ENCODE peak calls at places on chromosomes 4 and X, in six cellular contexts. H is GM12878, G is K562, U is NT2/D1, T is HepG2, Q is H1. A is an unnamed sample.

GRCh38 chr4:8771258-8771590 is 100.4 kb downstream of the HMX1 start:
- DNase-seq in T (no peak), Q (no peak), G (no peak), H (no peak), U (no peak), A (no peak)

GRCh38 chr4:26050671-26051070 is 136.7 kb downstream of the SMIM20 start:
- DNase-seq in G (no peak), H (no peak), U (no peak), T (no peak), Q (no peak), A (no peak)

GRCh38 chr4:78618426-78618825 is 66.9 kb downstream of the ANXA3 start:
- DNase-seq in U (no peak), T (no peak), H (no peak), Q (no peak), G (no peak), A (no peak)

GRCh38 chrX:124619710-124620109 is 273.3 kb downstream of the SH2D1A start:
- DNase-seq in T (no peak), Q (no peak), H (no peak), U (no peak), G (no peak), A (no peak)

GRCh38 chr4:41044791-41045190 is 169.6 kb downstream of the APBB2 start:
- DNase-seq in G (no peak), U (no peak), H (no peak), Q (no peak), T (no peak), A (no peak)

GRCh38 chr4:153643406-153644016 is 40.6 kb upstream of the TLR2 start:
- DNase-seq in Q (no peak), T (peak; percentile 66), U (no peak), H (peak; percentile 50), G (peak; percentile 54), A (peak; percentile 46)

GRCh38 chr4:30722092-30722915 is 2.1 kb downstream of the PCDH7 start:
- DNase-seq in H (no peak), Q (peak; percentile 73), T (no peak), U (no peak), G (no peak), A (no peak)

GRCh38 chrX:122941801-122942200 is 242.3 kb upstream of the GRIA3 start:
- DNase-seq in U (no peak), G (no peak), Q (no peak), H (no peak), T (no peak), A (no peak)

GRCh38 chr4:158302076-158302866 is 92.0 kb downstream of the TMEM144 start:
- DNase-seq in G (no peak), Q (no peak), U (no peak), T (no peak), H (no peak), A (no peak)

GRCh38 chr4:21882050-21882839 is 66.3 kb downstream of the KCNIP4 start:
- DNase-seq in H (no peak), T (no peak), U (no peak), Q (no peak), G (no peak), A (no peak)

GRCh38 chrX:18575744-18576143 is 96.2 kb downstream of the RS1 start:
- DNase-seq in T (no peak), H (no peak), U (no peak), G (no peak), Q (no peak), A (no peak)

GRCh38 chr4:8132947-8133705 is 25.5 kb downstream of the ABLIM2 start:
- DNase-seq in U (no peak), Q (no peak), T (no peak), G (no peak), H (no peak), A (no peak)

GRCh38 chr4:147682755-147683154 is 1.2 kb downstream of the PRMT9 start:
- DNase-seq in H (no peak), Q (no peak), T (no peak), G (no peak), U (no peak), A (no peak)

GRCh38 chr4:148145475-148145874 is 296.7 kb downstream of the NR3C2 start:
- DNase-seq in G (no peak), T (no peak), U (no peak), H (no peak), Q (no peak), A (no peak)

GRCh38 chr4:3747582-3747906 is 18.6 kb upstream of the ADRA2C start:
- DNase-seq in U (no peak), G (peak; percentile 47), T (no peak), Q (peak; percentile 93), H (no peak), A (no peak)

GRCh38 chrX:88416002-88416401 is 331.0 kb upstream of the CPXCR1 start:
- DNase-seq in H (no peak), U (no peak), Q (no peak), G (no peak), T (no peak), A (no peak)

GRCh38 chrX:134760671-134761070 is 102.4 kb upstream of the PLAC1 start:
- DNase-seq in U (no peak), T (no peak), H (no peak), Q (no peak), G (no peak), A (no peak)

GRCh38 chr4:56958111-56958517 is 19.3 kb downstream of the NOA1 start:
- DNase-seq in U (no peak), Q (no peak), T (no peak), G (peak; percentile 11), H (no peak), A (no peak)

GRCh38 chr4:128349921-128350320 is 62.3 kb upstream of the PGRMC2 start:
- DNase-seq in G (no peak), H (no peak), Q (no peak), U (no peak), T (peak; percentile 92), A (no peak)

GRCh38 chr4:77152421-77152820 is 4.6 kb upstream of the CCNG2 start:
- DNase-seq in Q (no peak), T (no peak), G (no peak), U (no peak), H (no peak), A (no peak)

GRCh38 chrX:105515561-105515960 is 295.1 kb upstream of the TEX13A start:
- DNase-seq in U (no peak), Q (no peak), T (no peak), H (no peak), G (no peak), A (no peak)

GRCh38 chr4:142840516-142841123 is 5.5 kb downstream of the INPP4B start:
- DNase-seq in Q (no peak), T (peak; percentile 3), H (no peak), G (no peak), U (no peak), A (peak; percentile 38)

GRCh38 chrX:108022491-108023089 is 22.3 kb upstream of the VSIG1 start:
- DNase-seq in T (no peak), U (no peak), H (no peak), Q (no peak), G (no peak), A (no peak)

GRCh38 chrX:4225086-4225485 is 511.6 kb upstream of the PRKX start:
- DNase-seq in G (no peak), U (no peak), T (no peak), Q (no peak), H (no peak), A (no peak)

GRCh38 chrX:151363316-151363715 is 33.7 kb upstream of the VMA21 start:
- DNase-seq in T (no peak), Q (no peak), H (no peak), G (no peak), U (no peak), A (no peak)

GRCh38 chrX:65866146-65866545 is 173.7 kb downstream of the VSIG4 start:
- DNase-seq in Q (no peak), U (no peak), H (peak; percentile 55), G (no peak), T (no peak), A (no peak)

GRCh38 chr4:174631901-174632758 is 109.8 kb upstream of the HPGD start:
- DNase-seq in G (peak; percentile 25), T (peak; percentile 20), U (peak; percentile 9), H (no peak), Q (no peak), A (peak; percentile 24)

DNA sequence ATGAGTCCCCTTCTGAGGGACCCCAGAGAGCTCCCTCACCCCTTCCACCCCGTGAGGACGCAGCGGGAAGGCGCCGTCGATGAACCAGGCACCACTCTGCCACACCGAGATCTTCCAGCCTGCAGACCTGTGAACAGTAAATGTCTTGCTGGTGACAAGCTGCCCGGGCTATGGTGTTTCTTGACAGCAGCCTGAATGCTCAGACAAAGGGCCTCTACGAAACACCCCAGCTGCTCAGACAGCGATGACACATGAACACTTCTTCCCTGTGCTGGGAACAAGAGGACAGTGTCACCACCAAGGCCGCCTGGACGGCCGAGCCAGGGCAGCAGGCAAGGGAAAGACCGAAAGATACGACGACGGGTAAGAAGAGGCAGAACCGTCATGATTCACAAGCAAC is 30.6 kb upstream of the GTPBP6 start:
- DNase-seq in G (no peak), Q (no peak), T (no peak), U (no peak), H (no peak), A (no peak)
- TF ChIP-seq ZNF274 in G (no peak), Q (no peak), T (no peak), U (no peak), H (no peak), A (no peak)

GRCh38 chrX:112545051-112545450 is 134.7 kb downstream of the LHFPL1 start:
- DNase-seq in T (no peak), Q (no peak), H (no peak), U (no peak), G (no peak), A (no peak)
- TF ChIP-seq ZNF274 in T (no peak), Q (no peak), H (no peak), U (no peak), G (no peak), A (no peak)

GRCh38 chr4:120071192-120071795 is 4.6 kb upstream of the MAD2L1 start:
- DNase-seq in H (no peak), G (peak; percentile 19), T (peak; percentile 43), Q (no peak), U (peak; percentile 27), A (peak; percentile 57)
- TF ChIP-seq ZNF274 in H (no peak), G (no peak), T (no peak), Q (no peak), U (no peak), A (no peak)

DNA sequence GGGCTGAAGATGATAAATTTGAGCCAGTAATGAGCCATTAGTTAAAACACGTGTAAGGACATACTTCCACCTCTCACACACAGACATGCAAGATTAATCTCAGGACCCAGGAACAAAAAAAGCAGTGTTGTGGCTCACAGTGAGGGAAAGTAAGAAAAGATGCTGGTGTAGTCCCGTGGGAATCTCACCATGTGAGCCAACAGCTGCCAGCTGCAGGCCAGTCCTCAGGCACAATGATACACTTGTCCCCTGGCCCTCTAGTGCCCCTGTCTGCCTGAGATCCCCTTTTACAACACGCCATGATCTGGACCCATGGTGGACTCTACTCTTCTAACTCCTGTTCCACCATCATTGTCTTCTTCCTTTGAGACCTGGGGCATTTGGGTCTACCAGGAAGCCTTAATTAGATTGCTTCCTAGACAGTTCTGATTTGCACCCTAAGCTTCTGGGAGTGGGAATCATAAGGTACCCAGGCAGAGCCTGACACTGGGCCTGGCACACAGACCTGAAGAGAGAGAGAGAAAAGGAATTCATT is 194.7 kb downstream of the STIM2 start:
- DNase-seq in Q (no peak), H (no peak), G (no peak), T (no peak), U (no peak), A (no peak)
- TF ChIP-seq ZNF274 in Q (no peak), H (no peak), G (no peak), T (no peak), U (no peak), A (no peak)

GRCh38 chr4:38308728-38309315 is 348.6 kb downstream of the PTTG2 start:
- DNase-seq in Q (no peak), T (no peak), H (no peak), U (no peak), G (no peak), A (no peak)
- TF ChIP-seq ZNF274 in Q (no peak), T (no peak), H (no peak), U (no peak), G (no peak), A (no peak)

A was measured in HCT116.